ENCODE peak calls at places on chromosomes 4 and X, in eight cellular contexts. W, E, Y, Q, N, P, V and U are unnamed samples.

GRCh38 chrX:108307408-108308085 is 130.7 kb downstream of the COL4A6 start:
- DNase-seq in Y (peak), P (no peak), E (no peak), N (no peak), Q (no peak), V (no peak), W (no peak), U (peak)

GRCh38 chr4:7519638-7520373 is 85.1 kb upstream of the PSAPL1 start:
- DNase-seq in E (no peak), Y (no peak), Q (no peak), V (no peak), W (no peak), N (no peak), P (no peak), U (no peak)

GRCh38 chr4:10121568-10122097 is 5.0 kb upstream of the WDR1 start:
- DNase-seq in N (no peak), Q (no peak), E (no peak), Y (no peak), W (no peak), P (no peak), V (no peak), U (no peak)

GRCh38 chr4:151169900-151170299 is 70.5 kb downstream of the RPS3A start:
- DNase-seq in Y (peak), Q (no peak), V (no peak), P (no peak), E (no peak), W (no peak), N (peak), U (no peak)

GRCh38 chr4:48688953-48689352 is 91.1 kb downstream of the FRYL start:
- DNase-seq in Y (no peak), W (no peak), Q (no peak), P (no peak), N (no peak), E (no peak), V (no peak), U (no peak)

GRCh38 chr4:83010111-83010521 is 507 bp downstream of the LIN54 start:
- DNase-seq in V (no peak), Y (peak), W (no peak), P (peak), N (peak), E (no peak), Q (no peak), U (no peak)

GRCh38 chr4:3107271-3108185 is 33.0 kb downstream of the HTT start:
- DNase-seq in P (no peak), W (no peak), Y (peak), Q (no peak), N (peak), E (peak), V (no peak), U (peak)

GRCh38 chr4:87179751-87180150 is 40.7 kb downstream of the KLHL8 start:
- DNase-seq in P (no peak), W (no peak), E (no peak), Y (no peak), N (peak), V (peak), Q (no peak), U (no peak)

GRCh38 chr4:165700855-165701254 is 172.2 kb upstream of the TLL1 start:
- DNase-seq in N (no peak), V (no peak), Y (peak), E (no peak), Q (no peak), P (peak), W (no peak), U (no peak)

GRCh38 chrX:143601809-143602208 is 34.1 kb downstream of the SLITRK4 start:
- DNase-seq in W (no peak), Y (no peak), N (no peak), E (no peak), V (no peak), Q (no peak), P (no peak), U (no peak)

GRCh38 chr4:48905363-48906015 is 1.1 kb downstream of the OCIAD2 start:
- DNase-seq in V (no peak), P (peak), N (peak), E (no peak), W (no peak), Y (peak), Q (no peak), U (no peak)

GRCh38 chr4:103091601-103092223 is 7.9 kb downstream of the BDH2 start:
- DNase-seq in N (peak), E (no peak), W (peak), V (no peak), Q (peak), Y (peak), P (peak), U (no peak)

GRCh38 chr4:123750044-123750443 is 353.4 kb downstream of the SPRY1 start:
- DNase-seq in Y (no peak), Q (no peak), W (no peak), N (no peak), V (no peak), E (no peak), P (no peak), U (no peak)

GRCh38 chr4:2142630-2143427 is 83.7 kb downstream of the NAT8L start:
- DNase-seq in P (no peak), V (no peak), E (no peak), Q (no peak), Y (peak), W (no peak), N (no peak), U (no peak)

GRCh38 chrX:40663880-40664630 is 16.7 kb upstream of the CXorf38 start:
- DNase-seq in V (no peak), N (peak), P (peak), Y (peak), Q (no peak), E (no peak), W (no peak), U (peak)

GRCh38 chr4:3836041-3836801 is 70.0 kb downstream of the ADRA2C start:
- DNase-seq in Y (no peak), V (no peak), P (no peak), E (no peak), W (no peak), N (no peak), Q (no peak), U (no peak)

GRCh38 chrX:116009871-116010710 is 160.5 kb upstream of the AGTR2 start:
- DNase-seq in Q (peak), P (no peak), N (no peak), Y (no peak), E (no peak), W (no peak), V (no peak), U (no peak)

GRCh38 chr4:150302553-150302952 is 224.3 kb downstream of the DCLK2 start:
- DNase-seq in V (peak), W (no peak), Q (no peak), E (no peak), N (peak), Y (peak), P (peak), U (no peak)

GRCh38 chr4:79682801-79683217 is 274.8 kb upstream of the GK2 start:
- DNase-seq in W (no peak), N (no peak), Q (no peak), V (no peak), Y (no peak), P (no peak), E (no peak), U (peak)

GRCh38 chr4:170652571-170652970 is 562.8 kb upstream of the AADAT start:
- DNase-seq in P (no peak), Y (no peak), E (no peak), Q (no peak), N (no peak), V (peak), W (no peak), U (no peak)

GRCh38 chrX:53684415-53685192 is 1.9 kb downstream of the HUWE1 start:
- DNase-seq in W (no peak), P (no peak), Q (no peak), N (no peak), Y (no peak), E (no peak), V (no peak), U (no peak)

GRCh38 chrX:153523269-153523668 is 5.8 kb downstream of the ATP2B3 start:
- DNase-seq in W (no peak), P (no peak), V (no peak), Y (no peak), N (no peak), E (no peak), Q (no peak), U (no peak)

GRCh38 chrX:133676344-133677122 is 261.2 kb upstream of the GPC4 start:
- DNase-seq in Q (no peak), V (no peak), N (no peak), E (no peak), Y (no peak), P (no peak), W (no peak), U (no peak)

GRCh38 chr4:111883557-111883999 is 261.7 kb upstream of the FAM241A start:
- DNase-seq in N (peak), Q (no peak), Y (no peak), W (no peak), P (no peak), E (no peak), V (no peak), U (no peak)

GRCh38 chrX:129957241-129958099 is 25.0 kb upstream of the BCORL1 start:
- DNase-seq in Y (peak), Q (peak), P (peak), E (peak), W (peak), N (peak), V (no peak), U (peak)

GRCh38 chrX:48676893-48677270 is 6.7 kb upstream of the WAS start:
- DNase-seq in V (no peak), Q (no peak), Y (no peak), N (no peak), W (no peak), P (peak), E (no peak), U (no peak)

GRCh38 chr4:169345207-169345788 is 74.5 kb upstream of the SH3RF1 start:
- DNase-seq in V (no peak), Y (peak), N (peak), W (no peak), E (no peak), P (peak), Q (no peak), U (no peak)

GRCh38 chr4:13547563-13548041 is 3.3 kb upstream of the NKX3-2 start:
- DNase-seq in Y (no peak), N (no peak), V (no peak), W (no peak), E (no peak), P (no peak), Q (peak), U (no peak)

GRCh38 chr4:118086334-118086733 is 52.0 kb downstream of the NDST3 start:
- DNase-seq in E (no peak), Y (peak), V (peak), Q (no peak), P (peak), N (peak), W (no peak), U (no peak)

GRCh38 chrX:49155243-49155899 is 7.2 kb upstream of the MAGIX start:
- DNase-seq in Q (no peak), W (peak), E (no peak), P (peak), N (peak), V (no peak), Y (peak), U (no peak)

GRCh38 chr4:70640192-70640591 is 11.6 kb downstream of the ENAM start:
- DNase-seq in V (no peak), E (no peak), N (no peak), Y (no peak), Q (no peak), W (no peak), P (no peak), U (no peak)

GRCh38 chr4:3206439-3207100 is 42.4 kb upstream of the MSANTD1 start:
- DNase-seq in P (no peak), W (no peak), V (no peak), E (no peak), Y (no peak), Q (no peak), N (no peak), U (peak)

GRCh38 chr4:41613362-41613761 is 75.4 kb downstream of the LIMCH1 start:
- DNase-seq in P (no peak), W (no peak), Q (no peak), V (no peak), E (no peak), N (peak), Y (no peak), U (no peak)

GRCh38 chrX:28016823-28017222 is 35.6 kb upstream of the DCAF8L1 start:
- DNase-seq in W (no peak), E (no peak), Y (no peak), N (no peak), Q (no peak), P (peak), V (no peak), U (no peak)

GRCh38 chr4:18248611-18249010 is 227.1 kb upstream of the LCORL start:
- DNase-seq in V (no peak), W (no peak), N (no peak), Q (no peak), P (no peak), Y (no peak), E (no peak), U (no peak)

GRCh38 chr4:80206541-80207171 is 9.4 kb downstream of the PRDM8 start:
- DNase-seq in Q (no peak), Y (peak), P (no peak), W (no peak), V (no peak), E (no peak), N (no peak), U (no peak)

DNA sequence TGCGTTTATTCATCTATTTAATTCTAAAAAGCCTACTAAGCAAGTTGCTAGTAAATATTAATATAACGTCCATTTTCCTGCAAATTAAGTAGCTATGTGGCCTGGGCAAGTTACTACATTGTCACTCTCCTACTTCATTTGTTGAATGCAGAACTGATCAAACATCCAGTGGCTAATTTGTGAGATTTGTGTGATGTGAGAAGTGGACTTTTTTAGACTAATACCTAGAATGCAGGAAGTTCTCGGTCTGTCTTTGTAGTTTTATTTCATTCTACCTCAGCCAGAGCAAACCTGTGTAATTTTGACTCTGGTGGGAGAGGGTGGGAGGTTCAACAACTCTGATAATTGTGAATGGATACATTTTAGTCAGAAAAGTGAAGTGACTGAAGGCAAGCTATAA is 840 bp downstream of the GUF1 start:
- DNase-seq in N (no peak), Q (no peak), P (no peak), V (no peak), E (no peak), Y (no peak), W (no peak), U (no peak)
- TF ChIP-seq CTCF in N (no peak), Q (no peak), P (no peak), V (no peak), E (no peak), Y (no peak), W (no peak), U (no peak)

GRCh38 chrX:9682456-9682855 is 83.2 kb downstream of the GPR143 start:
- DNase-seq in P (no peak), Y (peak), W (no peak), V (no peak), N (peak), E (peak), Q (no peak), U (no peak)
- TF ChIP-seq CTCF in P (peak), Y (peak), W (peak), V (no peak), N (peak), E (peak), Q (no peak), U (no peak)

GRCh38 chr4:163587867-163588266 is 93.4 kb downstream of the TMA16 start:
- DNase-seq in Y (no peak), N (no peak), V (no peak), Q (peak), E (no peak), W (no peak), P (peak), U (no peak)
- TF ChIP-seq CTCF in Y (no peak), N (no peak), V (no peak), Q (peak), E (no peak), W (no peak), P (no peak), U (no peak)

GRCh38 chr4:128298852-128299251 is 11.2 kb upstream of the PGRMC2 start:
- DNase-seq in P (no peak), E (no peak), V (no peak), Q (no peak), N (no peak), Y (no peak), W (no peak), U (no peak)
- TF ChIP-seq CTCF in P (no peak), E (no peak), V (no peak), Q (no peak), N (no peak), Y (no peak), W (peak), U (no peak)

DNA sequence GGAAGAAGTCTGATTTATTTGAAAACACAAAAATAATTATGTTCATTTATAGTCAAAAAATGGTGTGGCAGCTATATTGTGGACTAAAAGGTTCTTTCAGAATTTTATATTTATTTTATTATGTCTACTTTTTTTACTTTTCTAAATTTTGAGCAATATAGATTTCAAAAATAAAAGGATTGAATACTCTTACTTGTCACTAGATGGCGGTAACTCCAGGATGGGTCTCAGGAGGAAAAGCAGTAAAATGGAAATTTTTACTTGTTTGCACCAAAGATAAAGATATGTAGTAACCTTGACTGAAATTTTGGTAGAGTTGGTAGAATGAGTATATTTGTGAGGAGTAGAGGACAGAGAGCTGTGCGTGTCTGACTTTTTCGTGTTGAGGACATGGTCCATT is 14.5 kb upstream of the DACH2 start:
- DNase-seq in N (peak), W (no peak), P (peak), V (no peak), Y (peak), E (no peak), Q (no peak), U (no peak)
- TF ChIP-seq CTCF in N (peak), W (peak), P (peak), V (peak), Y (peak), E (peak), Q (peak), U (no peak)

DNA sequence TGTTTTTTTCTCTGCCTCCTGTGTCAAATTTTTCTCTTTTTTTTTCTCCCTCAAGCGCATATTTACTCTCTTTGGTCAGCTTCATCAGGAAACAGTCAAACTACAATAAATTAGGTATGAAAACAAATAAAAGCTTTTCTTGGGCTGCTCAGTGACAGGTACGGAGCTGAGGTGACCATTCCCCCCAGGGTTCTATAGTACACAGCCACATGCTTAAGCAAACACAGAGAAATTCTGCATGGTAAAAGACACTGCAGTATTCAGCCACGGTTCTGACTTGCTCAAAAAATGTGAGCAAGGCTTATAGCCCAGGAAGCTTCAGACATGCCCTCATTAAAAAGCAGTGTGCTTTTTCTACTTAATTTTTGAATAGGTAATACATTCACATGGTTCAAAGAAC is 138.5 kb downstream of the GRIA3 start:
- DNase-seq in W (no peak), N (no peak), E (no peak), Q (no peak), V (no peak), Y (no peak), P (no peak), U (no peak)
- TF ChIP-seq CTCF in W (no peak), N (no peak), E (no peak), Q (no peak), V (no peak), Y (no peak), P (no peak), U (no peak)